ENCODE peak calls at places on chromosomes 2 and 18, in ten cellular contexts. One of them, this sample, is unnamed.

GRCh38 chr2:174985624-174986023 is 19.6 kb downstream of the CHN1 start:
- DNase-seq in upper lobe of left lung: no peak
- DNase-seq in tibial artery: no peak
- DNase-seq in GM23248: peak
- DNase-seq in AG09309: peak
- DNase-seq in IMR-90: peak
- DNase-seq in neural progenitor cell: peak
- DNase-seq in pancreas: no peak
- DNase-seq in neuronal stem cell: no peak
- DNase-seq in GM06990: no peak
- DNase-seq in this sample: no peak

GRCh38 chr2:183868707-183869106 is 729.6 kb upstream of the ZNF804A start:
- DNase-seq in upper lobe of left lung: no peak
- DNase-seq in tibial artery: no peak
- DNase-seq in GM23248: peak
- DNase-seq in AG09309: no peak
- DNase-seq in IMR-90: no peak
- DNase-seq in neural progenitor cell: no peak
- DNase-seq in pancreas: no peak
- DNase-seq in neuronal stem cell: no peak
- DNase-seq in GM06990: no peak
- DNase-seq in this sample: no peak

GRCh38 chr18:23071285-23071684 is 64.0 kb upstream of the CABLES1 start:
- DNase-seq in upper lobe of left lung: no peak
- DNase-seq in tibial artery: peak
- DNase-seq in GM23248: peak
- DNase-seq in AG09309: no peak
- DNase-seq in IMR-90: peak
- DNase-seq in neural progenitor cell: no peak
- DNase-seq in pancreas: no peak
- DNase-seq in neuronal stem cell: no peak
- DNase-seq in GM06990: peak
- DNase-seq in this sample: peak

GRCh38 chr2:128310094-128310716 is 8.5 kb downstream of the HS6ST1 start:
- DNase-seq in upper lobe of left lung: peak
- DNase-seq in tibial artery: peak
- DNase-seq in GM23248: no peak
- DNase-seq in AG09309: no peak
- DNase-seq in IMR-90: no peak
- DNase-seq in neural progenitor cell: no peak
- DNase-seq in pancreas: peak
- DNase-seq in neuronal stem cell: no peak
- DNase-seq in GM06990: no peak
- DNase-seq in this sample: no peak

GRCh38 chr2:157302492-157303099 is 23.0 kb downstream of the ERMN start:
- DNase-seq in upper lobe of left lung: no peak
- DNase-seq in tibial artery: no peak
- DNase-seq in GM23248: peak
- DNase-seq in AG09309: no peak
- DNase-seq in IMR-90: peak
- DNase-seq in neural progenitor cell: peak
- DNase-seq in pancreas: no peak
- DNase-seq in neuronal stem cell: peak
- DNase-seq in GM06990: no peak
- DNase-seq in this sample: peak

GRCh38 chr2:8803658-8804379 is 33.6 kb downstream of the KIDINS220 start:
- DNase-seq in upper lobe of left lung: no peak
- DNase-seq in tibial artery: no peak
- DNase-seq in GM23248: peak
- DNase-seq in AG09309: peak
- DNase-seq in IMR-90: peak
- DNase-seq in neural progenitor cell: no peak
- DNase-seq in pancreas: no peak
- DNase-seq in neuronal stem cell: no peak
- DNase-seq in GM06990: peak
- DNase-seq in this sample: no peak

GRCh38 chr2:129880309-129880708 is 99.2 kb upstream of the RAB6C start:
- DNase-seq in upper lobe of left lung: no peak
- DNase-seq in tibial artery: no peak
- DNase-seq in GM23248: no peak
- DNase-seq in AG09309: no peak
- DNase-seq in IMR-90: no peak
- DNase-seq in neural progenitor cell: no peak
- DNase-seq in pancreas: no peak
- DNase-seq in neuronal stem cell: no peak
- DNase-seq in GM06990: no peak
- DNase-seq in this sample: no peak

GRCh38 chr18:58015045-58015444 is 29.0 kb upstream of the NEDD4L start:
- DNase-seq in upper lobe of left lung: no peak
- DNase-seq in tibial artery: no peak
- DNase-seq in GM23248: no peak
- DNase-seq in AG09309: no peak
- DNase-seq in IMR-90: no peak
- DNase-seq in neural progenitor cell: no peak
- DNase-seq in pancreas: no peak
- DNase-seq in neuronal stem cell: no peak
- DNase-seq in GM06990: peak
- DNase-seq in this sample: no peak

GRCh38 chr2:47509981-47510380 is 107.0 kb downstream of the MSH2 start:
- DNase-seq in upper lobe of left lung: no peak
- DNase-seq in tibial artery: no peak
- DNase-seq in GM23248: no peak
- DNase-seq in AG09309: no peak
- DNase-seq in IMR-90: no peak
- DNase-seq in neural progenitor cell: no peak
- DNase-seq in pancreas: no peak
- DNase-seq in neuronal stem cell: no peak
- DNase-seq in GM06990: no peak
- DNase-seq in this sample: no peak

GRCh38 chr2:160695402-160696060 is 201.9 kb upstream of the RBMS1 start:
- DNase-seq in upper lobe of left lung: no peak
- DNase-seq in tibial artery: no peak
- DNase-seq in GM23248: peak
- DNase-seq in AG09309: no peak
- DNase-seq in IMR-90: peak
- DNase-seq in neural progenitor cell: no peak
- DNase-seq in pancreas: no peak
- DNase-seq in neuronal stem cell: no peak
- DNase-seq in GM06990: no peak
- DNase-seq in this sample: no peak

GRCh38 chr18:227902-228301 is 39.9 kb downstream of the THOC1 start:
- DNase-seq in upper lobe of left lung: no peak
- DNase-seq in tibial artery: no peak
- DNase-seq in GM23248: no peak
- DNase-seq in AG09309: no peak
- DNase-seq in IMR-90: no peak
- DNase-seq in neural progenitor cell: no peak
- DNase-seq in pancreas: no peak
- DNase-seq in neuronal stem cell: no peak
- DNase-seq in GM06990: no peak
- DNase-seq in this sample: no peak

GRCh38 chr18:13710460-13710859 is 15.9 kb downstream of the FAM210A start:
- DNase-seq in upper lobe of left lung: no peak
- DNase-seq in tibial artery: no peak
- DNase-seq in GM23248: peak
- DNase-seq in AG09309: no peak
- DNase-seq in IMR-90: peak
- DNase-seq in neural progenitor cell: no peak
- DNase-seq in pancreas: no peak
- DNase-seq in neuronal stem cell: no peak
- DNase-seq in GM06990: no peak
- DNase-seq in this sample: no peak

GRCh38 chr2:189799531-189799930 is 15.3 kb downstream of the PMS1 start:
- DNase-seq in upper lobe of left lung: no peak
- DNase-seq in tibial artery: no peak
- DNase-seq in GM23248: peak
- DNase-seq in AG09309: no peak
- DNase-seq in IMR-90: peak
- DNase-seq in neural progenitor cell: no peak
- DNase-seq in pancreas: no peak
- DNase-seq in neuronal stem cell: no peak
- DNase-seq in GM06990: no peak
- DNase-seq in this sample: no peak

GRCh38 chr2:44244135-44244871 is 31.0 kb upstream of the SLC3A1 start:
- DNase-seq in upper lobe of left lung: no peak
- DNase-seq in tibial artery: peak
- DNase-seq in GM23248: peak
- DNase-seq in AG09309: no peak
- DNase-seq in IMR-90: peak
- DNase-seq in neural progenitor cell: peak
- DNase-seq in pancreas: no peak
- DNase-seq in neuronal stem cell: peak
- DNase-seq in GM06990: no peak
- DNase-seq in this sample: peak

GRCh38 chr18:8952796-8953760 is 149.4 kb upstream of the NDUFV2 start:
- DNase-seq in upper lobe of left lung: no peak
- DNase-seq in tibial artery: no peak
- DNase-seq in GM23248: peak
- DNase-seq in AG09309: peak
- DNase-seq in IMR-90: peak
- DNase-seq in neural progenitor cell: no peak
- DNase-seq in pancreas: no peak
- DNase-seq in neuronal stem cell: no peak
- DNase-seq in GM06990: no peak
- DNase-seq in this sample: no peak

GRCh38 chr18:8948471-8949149 is 153.9 kb upstream of the NDUFV2 start:
- DNase-seq in upper lobe of left lung: no peak
- DNase-seq in tibial artery: no peak
- DNase-seq in GM23248: peak
- DNase-seq in AG09309: peak
- DNase-seq in IMR-90: peak
- DNase-seq in neural progenitor cell: no peak
- DNase-seq in pancreas: no peak
- DNase-seq in neuronal stem cell: no peak
- DNase-seq in GM06990: no peak
- DNase-seq in this sample: no peak

GRCh38 chr18:8952174-8952573 is 150.3 kb upstream of the NDUFV2 start:
- DNase-seq in upper lobe of left lung: no peak
- DNase-seq in tibial artery: no peak
- DNase-seq in GM23248: no peak
- DNase-seq in AG09309: no peak
- DNase-seq in IMR-90: no peak
- DNase-seq in neural progenitor cell: no peak
- DNase-seq in pancreas: no peak
- DNase-seq in neuronal stem cell: no peak
- DNase-seq in GM06990: no peak
- DNase-seq in this sample: no peak

GRCh38 chr18:8949206-8949605 is 153.3 kb upstream of the NDUFV2 start:
- DNase-seq in upper lobe of left lung: peak
- DNase-seq in tibial artery: no peak
- DNase-seq in GM23248: peak
- DNase-seq in AG09309: no peak
- DNase-seq in IMR-90: peak
- DNase-seq in neural progenitor cell: no peak
- DNase-seq in pancreas: no peak
- DNase-seq in neuronal stem cell: no peak
- DNase-seq in GM06990: no peak
- DNase-seq in this sample: no peak

GRCh38 chr18:8951491-8951890 is 151.0 kb upstream of the NDUFV2 start:
- DNase-seq in upper lobe of left lung: no peak
- DNase-seq in tibial artery: no peak
- DNase-seq in GM23248: no peak
- DNase-seq in AG09309: no peak
- DNase-seq in IMR-90: no peak
- DNase-seq in neural progenitor cell: no peak
- DNase-seq in pancreas: no peak
- DNase-seq in neuronal stem cell: no peak
- DNase-seq in GM06990: no peak
- DNase-seq in this sample: no peak
- H3K4me3 ChIP-seq in upper lobe of left lung: no peak
- H3K4me3 ChIP-seq in tibial artery: no peak
- H3K4me3 ChIP-seq in GM23248: no peak
- H3K4me3 ChIP-seq in AG09309: no peak
- H3K4me3 ChIP-seq in IMR-90: no peak
- H3K4me3 ChIP-seq in neural progenitor cell: no peak
- H3K4me3 ChIP-seq in pancreas: no peak
- H3K4me3 ChIP-seq in neuronal stem cell: no peak
- H3K4me3 ChIP-seq in GM06990: no peak
- H3K4me3 ChIP-seq in this sample: no peak

DNA sequence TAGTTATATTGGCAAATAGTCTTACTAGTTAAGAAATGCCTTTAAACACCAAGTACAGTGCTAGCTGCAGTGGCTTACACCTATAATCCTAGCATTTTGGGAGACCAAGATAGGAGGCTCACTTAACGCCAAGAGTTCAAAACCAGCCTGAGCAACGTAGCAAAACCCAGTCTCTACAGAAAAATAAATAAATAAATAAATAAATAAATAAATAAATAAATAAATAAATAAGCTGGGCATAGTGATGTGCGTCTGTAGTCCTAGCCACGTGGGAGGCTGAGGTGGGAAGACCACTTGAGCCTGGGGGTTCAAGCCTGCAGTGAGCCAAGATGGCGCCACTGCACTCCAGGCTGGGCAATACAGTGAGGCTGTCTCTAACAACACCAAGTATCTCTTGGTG is 158.6 kb upstream of the ALPP start:
- DNase-seq in upper lobe of left lung: no peak
- DNase-seq in tibial artery: no peak
- DNase-seq in GM23248: no peak
- DNase-seq in AG09309: no peak
- DNase-seq in IMR-90: no peak
- DNase-seq in neural progenitor cell: no peak
- DNase-seq in pancreas: no peak
- DNase-seq in neuronal stem cell: no peak
- DNase-seq in GM06990: no peak
- DNase-seq in this sample: no peak
- H3K4me3 ChIP-seq in upper lobe of left lung: no peak
- H3K4me3 ChIP-seq in tibial artery: no peak
- H3K4me3 ChIP-seq in GM23248: no peak
- H3K4me3 ChIP-seq in AG09309: no peak
- H3K4me3 ChIP-seq in IMR-90: no peak
- H3K4me3 ChIP-seq in neural progenitor cell: no peak
- H3K4me3 ChIP-seq in pancreas: no peak
- H3K4me3 ChIP-seq in neuronal stem cell: no peak
- H3K4me3 ChIP-seq in GM06990: no peak
- H3K4me3 ChIP-seq in this sample: no peak

GRCh38 chr18:48308027-48308635 is 101.1 kb downstream of the ZBTB7C start:
- DNase-seq in upper lobe of left lung: no peak
- DNase-seq in tibial artery: no peak
- DNase-seq in GM23248: no peak
- DNase-seq in AG09309: no peak
- DNase-seq in IMR-90: no peak
- DNase-seq in neural progenitor cell: no peak
- DNase-seq in pancreas: no peak
- DNase-seq in neuronal stem cell: no peak
- DNase-seq in GM06990: no peak
- DNase-seq in this sample: no peak
- H3K4me3 ChIP-seq in upper lobe of left lung: no peak
- H3K4me3 ChIP-seq in tibial artery: no peak
- H3K4me3 ChIP-seq in GM23248: no peak
- H3K4me3 ChIP-seq in AG09309: no peak
- H3K4me3 ChIP-seq in IMR-90: no peak
- H3K4me3 ChIP-seq in neural progenitor cell: no peak
- H3K4me3 ChIP-seq in pancreas: no peak
- H3K4me3 ChIP-seq in neuronal stem cell: no peak
- H3K4me3 ChIP-seq in GM06990: no peak
- H3K4me3 ChIP-seq in this sample: no peak

DNA sequence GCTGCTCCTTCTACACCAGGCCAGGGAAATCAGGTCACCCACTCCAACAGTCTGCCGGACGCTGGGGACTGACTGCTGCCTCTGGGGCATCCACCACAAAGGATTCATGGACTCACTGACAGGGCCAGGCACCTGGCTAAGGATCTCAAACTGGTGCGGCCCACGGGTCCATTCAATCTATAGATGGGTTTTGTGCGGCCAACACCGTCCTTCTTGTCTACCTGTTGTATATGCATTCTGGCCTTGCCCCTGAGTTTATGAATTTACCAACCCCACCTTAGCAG is 10.9 kb upstream of the SLC20A1 start:
- DNase-seq in upper lobe of left lung: no peak
- DNase-seq in tibial artery: no peak
- DNase-seq in GM23248: no peak
- DNase-seq in AG09309: no peak
- DNase-seq in IMR-90: no peak
- DNase-seq in neural progenitor cell: no peak
- DNase-seq in pancreas: no peak
- DNase-seq in neuronal stem cell: no peak
- DNase-seq in GM06990: no peak
- DNase-seq in this sample: no peak
- H3K4me3 ChIP-seq in upper lobe of left lung: no peak
- H3K4me3 ChIP-seq in tibial artery: no peak
- H3K4me3 ChIP-seq in GM23248: no peak
- H3K4me3 ChIP-seq in AG09309: no peak
- H3K4me3 ChIP-seq in IMR-90: no peak
- H3K4me3 ChIP-seq in neural progenitor cell: no peak
- H3K4me3 ChIP-seq in pancreas: no peak
- H3K4me3 ChIP-seq in neuronal stem cell: no peak
- H3K4me3 ChIP-seq in GM06990: no peak
- H3K4me3 ChIP-seq in this sample: no peak